ENCODE peak calls at places on chromosomes 2 and 18, in four cellular contexts. One of them, this sample, is unnamed. For H3K27me3, the result is how much of the 10 kb centered on the place peaks cover.

GRCh38 chr2:14634223-14634884 is 1.8 kb downstream of the LRATD1 start:
- DNase-seq in mesenchymal stem cell: peak
- DNase-seq in SK-N-SH: peak
- DNase-seq in psoas muscle: peak
- DNase-seq in this sample: peak

GRCh38 chr18:41783879-41784278 is 171.2 kb upstream of the PIK3C3 start:
- DNase-seq in SK-N-SH: no peak
- DNase-seq in mesenchymal stem cell: no peak
- DNase-seq in psoas muscle: no peak
- DNase-seq in this sample: no peak

GRCh38 chr18:13726972-13727331 is 479 bp downstream of the RNMT start:
- DNase-seq in SK-N-SH: no peak
- DNase-seq in psoas muscle: peak
- DNase-seq in mesenchymal stem cell: peak
- DNase-seq in this sample: peak

GRCh38 chr2:36410681-36411080 is 55.1 kb downstream of the CRIM1 start:
- DNase-seq in psoas muscle: no peak
- DNase-seq in mesenchymal stem cell: no peak
- DNase-seq in SK-N-SH: no peak
- DNase-seq in this sample: no peak

GRCh38 chr2:69926849-69927515 is 12.1 kb downstream of the MXD1 start:
- DNase-seq in mesenchymal stem cell: peak
- DNase-seq in SK-N-SH: no peak
- DNase-seq in psoas muscle: no peak
- DNase-seq in this sample: no peak

GRCh38 chr18:22872894-22873537 is 60.1 kb upstream of the RBBP8 start:
- DNase-seq in SK-N-SH: no peak
- DNase-seq in mesenchymal stem cell: peak
- DNase-seq in psoas muscle: no peak
- DNase-seq in this sample: no peak

GRCh38 chr2:36355157-36355889 is at the start of gene CRIM1:
- DNase-seq in psoas muscle: peak
- DNase-seq in mesenchymal stem cell: peak
- DNase-seq in SK-N-SH: peak
- DNase-seq in this sample: peak

GRCh38 chr18:74489631-74490030 is 6.5 kb upstream of the CNDP2 start:
- DNase-seq in SK-N-SH: no peak
- DNase-seq in mesenchymal stem cell: peak
- DNase-seq in psoas muscle: no peak
- DNase-seq in this sample: no peak

GRCh38 chr2:109162999-109163398 is 34.0 kb downstream of the SH3RF3 start:
- DNase-seq in SK-N-SH: no peak
- DNase-seq in mesenchymal stem cell: no peak
- DNase-seq in psoas muscle: peak
- DNase-seq in this sample: no peak

GRCh38 chr2:189865836-189866235 is 81.6 kb downstream of the PMS1 start:
- DNase-seq in SK-N-SH: no peak
- DNase-seq in psoas muscle: no peak
- DNase-seq in mesenchymal stem cell: no peak
- DNase-seq in this sample: no peak

GRCh38 chr2:185952098-185952497 is 213.5 kb downstream of the FSIP2 start:
- DNase-seq in SK-N-SH: no peak
- DNase-seq in mesenchymal stem cell: no peak
- DNase-seq in psoas muscle: no peak
- DNase-seq in this sample: no peak

GRCh38 chr2:235609746-235610145 is 115.9 kb downstream of the AGAP1 start:
- DNase-seq in psoas muscle: no peak
- DNase-seq in mesenchymal stem cell: no peak
- DNase-seq in SK-N-SH: no peak
- DNase-seq in this sample: no peak

GRCh38 chr2:128420131-128420530 is 101.5 kb upstream of the HS6ST1 start:
- DNase-seq in mesenchymal stem cell: no peak
- DNase-seq in SK-N-SH: no peak
- DNase-seq in psoas muscle: no peak
- DNase-seq in this sample: peak

GRCh38 chr2:174259981-174260380 is 11.6 kb upstream of the OLA1 start:
- DNase-seq in mesenchymal stem cell: peak
- DNase-seq in SK-N-SH: no peak
- DNase-seq in psoas muscle: no peak
- DNase-seq in this sample: no peak

GRCh38 chr2:113700186-113700841 is 56.1 kb downstream of the SLC35F5 start:
- DNase-seq in psoas muscle: no peak
- DNase-seq in mesenchymal stem cell: peak
- DNase-seq in SK-N-SH: peak
- DNase-seq in this sample: peak

GRCh38 chr2:120239488-120240287 is 13.0 kb upstream of the RALB start:
- DNase-seq in psoas muscle: peak
- DNase-seq in SK-N-SH: no peak
- DNase-seq in mesenchymal stem cell: peak
- DNase-seq in this sample: peak

GRCh38 chr2:137870682-137871081 is 93.6 kb upstream of the HNMT start:
- DNase-seq in mesenchymal stem cell: no peak
- DNase-seq in psoas muscle: no peak
- DNase-seq in SK-N-SH: no peak
- DNase-seq in this sample: no peak

GRCh38 chr18:78770149-78771139 is 209.2 kb upstream of the SALL3 start:
- DNase-seq in SK-N-SH: no peak
- DNase-seq in mesenchymal stem cell: no peak
- DNase-seq in psoas muscle: no peak
- DNase-seq in this sample: peak

GRCh38 chr2:105780606-105781005 is 35.9 kb downstream of the NCK2 start:
- DNase-seq in SK-N-SH: no peak
- DNase-seq in psoas muscle: no peak
- DNase-seq in mesenchymal stem cell: no peak
- DNase-seq in this sample: no peak

GRCh38 chr2:60391250-60392013 is 162.0 kb downstream of the BCL11A start:
- DNase-seq in mesenchymal stem cell: no peak
- DNase-seq in SK-N-SH: no peak
- DNase-seq in psoas muscle: no peak
- DNase-seq in this sample: no peak

GRCh38 chr2:169716938-169717690 is 16.5 kb upstream of the KLHL23 start:
- DNase-seq in mesenchymal stem cell: peak
- DNase-seq in psoas muscle: no peak
- DNase-seq in SK-N-SH: peak
- DNase-seq in this sample: no peak

GRCh38 chr2:170845343-170845742 is 28.7 kb downstream of the GAD1 start:
- DNase-seq in mesenchymal stem cell: no peak
- DNase-seq in psoas muscle: no peak
- DNase-seq in SK-N-SH: no peak
- DNase-seq in this sample: peak

GRCh38 chr2:80461505-80462197 is 157.1 kb upstream of the LRRTM1 start:
- DNase-seq in SK-N-SH: no peak
- DNase-seq in psoas muscle: no peak
- DNase-seq in mesenchymal stem cell: no peak
- DNase-seq in this sample: peak

GRCh38 chr2:108324531-108325256 is 36.0 kb downstream of the SULT1C2 start:
- DNase-seq in SK-N-SH: no peak
- DNase-seq in mesenchymal stem cell: peak
- DNase-seq in psoas muscle: no peak
- DNase-seq in this sample: no peak

GRCh38 chr2:46487667-46488333 is 8.4 kb downstream of the TMEM247 start:
- DNase-seq in psoas muscle: peak
- DNase-seq in mesenchymal stem cell: peak
- DNase-seq in SK-N-SH: no peak
- DNase-seq in this sample: no peak

GRCh38 chr2:219508444-219508734 is 5.9 kb upstream of the ASIC4 start:
- DNase-seq in psoas muscle: no peak
- DNase-seq in mesenchymal stem cell: no peak
- DNase-seq in SK-N-SH: peak
- DNase-seq in this sample: no peak

GRCh38 chr2:152042636-152043615 is 55.9 kb downstream of the CACNB4 start:
- DNase-seq in SK-N-SH: no peak
- DNase-seq in mesenchymal stem cell: no peak
- DNase-seq in psoas muscle: no peak
- DNase-seq in this sample: no peak

GRCh38 chr2:236959876-236960275 is 125.8 kb upstream of the COPS8 start:
- DNase-seq in SK-N-SH: no peak
- DNase-seq in psoas muscle: peak
- DNase-seq in mesenchymal stem cell: no peak
- DNase-seq in this sample: no peak

GRCh38 chr2:94861308-94862152 is 9.7 kb upstream of the TEKT4 start:
- DNase-seq in psoas muscle: no peak
- DNase-seq in SK-N-SH: peak
- DNase-seq in mesenchymal stem cell: no peak
- DNase-seq in this sample: peak

DNA sequence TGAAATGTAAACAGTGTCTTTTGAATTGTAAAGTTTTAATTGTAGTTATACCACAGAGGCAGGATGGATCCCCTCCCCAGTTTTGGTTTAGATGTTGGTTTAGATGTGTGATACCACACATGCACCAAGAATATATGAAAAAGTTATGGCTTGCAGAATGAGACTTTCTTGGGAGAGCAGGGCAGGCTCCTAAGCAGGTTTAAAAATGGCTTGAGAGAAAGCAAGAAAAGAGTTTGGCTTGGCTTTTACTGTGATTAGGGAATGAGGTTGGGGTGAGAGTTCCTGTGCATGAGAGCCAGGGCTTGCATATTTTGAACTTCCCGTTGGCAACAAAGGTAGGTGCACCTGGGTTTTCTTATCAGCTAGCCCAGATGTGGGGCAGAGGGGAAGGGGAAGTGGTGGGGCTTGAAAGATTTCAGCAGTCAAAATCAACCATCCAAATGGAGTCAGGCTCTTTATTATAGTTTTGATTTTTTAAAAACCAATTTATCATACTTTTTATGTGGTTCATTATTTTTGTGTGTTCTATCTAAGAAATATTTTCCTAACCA is 246.9 kb downstream of the MTX2 start:
- DNase-seq in mesenchymal stem cell: no peak
- DNase-seq in SK-N-SH: no peak
- DNase-seq in psoas muscle: no peak
- DNase-seq in this sample: no peak
- H3K4me3 ChIP-seq in mesenchymal stem cell: no peak
- H3K4me3 ChIP-seq in SK-N-SH: no peak
- H3K4me3 ChIP-seq in psoas muscle: no peak
- H3K4me3 ChIP-seq in this sample: no peak

GRCh38 chr2:63055510-63056308 is 5.1 kb downstream of the OTX1 start:
- DNase-seq in psoas muscle: peak
- DNase-seq in SK-N-SH: peak
- DNase-seq in mesenchymal stem cell: peak
- DNase-seq in this sample: peak
- H3K27me3 ChIP-seq in psoas muscle: under half
- H3K27me3 ChIP-seq in SK-N-SH: under half
- H3K27me3 ChIP-seq in mesenchymal stem cell: half or more
- H3K27me3 ChIP-seq in this sample: half or more

GRCh38 chr2:200155652-200156051 is 150.8 kb upstream of the SPATS2L start:
- DNase-seq in mesenchymal stem cell: no peak
- DNase-seq in SK-N-SH: peak
- DNase-seq in psoas muscle: no peak
- DNase-seq in this sample: no peak

GRCh38 chr2:200159366-200159720 is 147.2 kb upstream of the SPATS2L start:
- DNase-seq in SK-N-SH: no peak
- DNase-seq in psoas muscle: no peak
- DNase-seq in mesenchymal stem cell: peak
- DNase-seq in this sample: no peak

GRCh38 chr2:200158586-200159365 is 147.7 kb upstream of the SPATS2L start:
- DNase-seq in mesenchymal stem cell: peak
- DNase-seq in psoas muscle: no peak
- DNase-seq in SK-N-SH: no peak
- DNase-seq in this sample: no peak

GRCh38 chr2:200159829-200160781 is 146.4 kb upstream of the SPATS2L start:
- DNase-seq in SK-N-SH: no peak
- DNase-seq in mesenchymal stem cell: peak
- DNase-seq in psoas muscle: no peak
- DNase-seq in this sample: no peak

DNA sequence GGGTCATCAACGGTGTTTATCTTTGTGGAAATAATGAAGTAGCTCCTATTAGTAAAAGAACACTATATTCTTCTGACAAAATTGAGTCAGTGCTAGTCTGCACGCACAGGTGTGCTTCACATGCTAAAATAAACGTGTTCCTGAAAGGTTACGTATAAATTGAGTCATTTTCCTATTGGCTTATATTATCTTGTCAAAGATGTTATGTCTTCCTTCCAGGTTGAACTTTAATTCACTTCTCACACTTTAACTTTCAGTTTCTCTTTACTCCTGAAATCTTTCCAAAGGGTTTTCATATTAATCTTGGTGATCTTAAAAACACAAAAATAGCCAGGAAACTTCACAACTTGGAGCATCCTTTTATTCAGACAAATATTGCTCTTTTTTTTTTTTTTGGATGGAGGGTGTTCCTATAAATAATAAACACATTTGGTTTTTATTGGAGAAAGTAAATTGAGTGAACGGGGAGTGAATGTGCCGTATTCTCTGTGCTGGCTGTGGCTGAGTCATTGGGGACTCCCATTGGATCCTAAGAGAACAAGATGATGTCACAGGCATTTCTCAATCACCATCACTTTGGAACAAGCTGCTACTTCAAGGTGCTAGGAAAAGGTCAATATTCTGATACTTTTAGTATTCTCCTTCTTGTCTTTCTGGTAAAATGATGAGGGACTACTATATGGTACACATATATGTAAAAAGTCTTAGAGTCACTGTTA is 150.2 kb upstream of the SPATS2L start:
- DNase-seq in SK-N-SH: no peak
- DNase-seq in mesenchymal stem cell: peak
- DNase-seq in psoas muscle: no peak
- DNase-seq in this sample: no peak
- H3K4me3 ChIP-seq in SK-N-SH: peak
- H3K4me3 ChIP-seq in mesenchymal stem cell: peak
- H3K4me3 ChIP-seq in psoas muscle: peak
- H3K4me3 ChIP-seq in this sample: no peak

GRCh38 chr18:11150271-11150615 is 874 bp upstream of the PIEZO2 start:
- DNase-seq in SK-N-SH: no peak
- DNase-seq in psoas muscle: no peak
- DNase-seq in mesenchymal stem cell: no peak
- DNase-seq in this sample: peak
- H3K27me3 ChIP-seq in SK-N-SH: half or more
- H3K27me3 ChIP-seq in psoas muscle: under half
- H3K27me3 ChIP-seq in mesenchymal stem cell: under half
- H3K27me3 ChIP-seq in this sample: under half

GRCh38 chr18:58345064-58345463 is 283.8 kb downstream of the ALPK2 start:
- DNase-seq in mesenchymal stem cell: no peak
- DNase-seq in SK-N-SH: no peak
- DNase-seq in psoas muscle: no peak
- DNase-seq in this sample: no peak
- H3K4me3 ChIP-seq in mesenchymal stem cell: no peak
- H3K4me3 ChIP-seq in SK-N-SH: no peak
- H3K4me3 ChIP-seq in psoas muscle: no peak
- H3K4me3 ChIP-seq in this sample: no peak

GRCh38 chr2:222306393-222307137 is 7.8 kb upstream of the PAX3 start:
- DNase-seq in SK-N-SH: no peak
- DNase-seq in mesenchymal stem cell: no peak
- DNase-seq in psoas muscle: no peak
- DNase-seq in this sample: peak

GRCh38 chr2:222307978-222308479 is 9.2 kb upstream of the PAX3 start:
- DNase-seq in psoas muscle: no peak
- DNase-seq in SK-N-SH: no peak
- DNase-seq in mesenchymal stem cell: no peak
- DNase-seq in this sample: peak

GRCh38 chr2:222309361-222309760 is 10.6 kb upstream of the PAX3 start:
- DNase-seq in SK-N-SH: no peak
- DNase-seq in psoas muscle: no peak
- DNase-seq in mesenchymal stem cell: no peak
- DNase-seq in this sample: no peak

GRCh38 chr2:222305510-222306392 is 7.0 kb upstream of the PAX3 start:
- DNase-seq in SK-N-SH: peak
- DNase-seq in mesenchymal stem cell: no peak
- DNase-seq in psoas muscle: no peak
- DNase-seq in this sample: peak

GRCh38 chr2:222307138-222307756 is 8.4 kb upstream of the PAX3 start:
- DNase-seq in psoas muscle: no peak
- DNase-seq in SK-N-SH: no peak
- DNase-seq in mesenchymal stem cell: no peak
- DNase-seq in this sample: peak
- H3K27me3 ChIP-seq in psoas muscle: under half
- H3K27me3 ChIP-seq in SK-N-SH: half or more
- H3K27me3 ChIP-seq in mesenchymal stem cell: half or more
- H3K27me3 ChIP-seq in this sample: half or more